ENCODE peak calls at places on chromosome 16, in nine cellular contexts. M is tibial artery, Q is WTC11, W is upper lobe of right lung, V is H9, E is ascending aorta, I is heart right ventricle, X is uterus, C is neural crest cell. O is an unnamed sample.

GRCh38 chr16:79600636-79601091 is at the start of gene MAF:
- DNase-seq in M (peak), Q (peak), W (peak), V (peak), E (peak), I (peak), X (peak), C (peak), O (peak)

GRCh38 chr16:65415460-65415859 is 293.6 kb upstream of the CDH11 start:
- DNase-seq in M (no peak), Q (no peak), W (no peak), V (no peak), E (no peak), I (no peak), X (no peak), C (no peak), O (no peak)

GRCh38 chr16:29738514-29738913 is 7.3 kb downstream of the C16orf54 start:
- DNase-seq in M (no peak), Q (no peak), W (no peak), V (no peak), E (no peak), I (no peak), X (no peak), C (no peak), O (no peak)

GRCh38 chr16:27431773-27432599 is 30.0 kb downstream of the IL21R start:
- DNase-seq in M (peak), Q (no peak), W (peak), V (peak), E (peak), I (no peak), X (no peak), C (no peak), O (peak)

GRCh38 chr16:11105038-11105903 is 150.7 kb downstream of the SOCS1 start:
- DNase-seq in M (peak), Q (no peak), W (no peak), V (no peak), E (peak), I (no peak), X (peak), C (no peak), O (no peak)

GRCh38 chr16:48535831-48536599 is 74.0 kb downstream of the N4BP1 start:
- DNase-seq in M (peak), Q (no peak), W (peak), V (no peak), E (peak), I (peak), X (peak), C (no peak), O (no peak)

GRCh38 chr16:84467256-84467655 is 37.2 kb downstream of the MEAK7 start:
- DNase-seq in M (no peak), Q (no peak), W (peak), V (no peak), E (peak), I (no peak), X (no peak), C (no peak), O (no peak)

GRCh38 chr16:89863741-89864391 is 9.5 kb upstream of the TCF25 start:
- DNase-seq in M (no peak), Q (no peak), W (peak), V (no peak), E (no peak), I (peak), X (no peak), C (no peak), O (no peak)

GRCh38 chr16:27230562-27230991 is 27.3 kb downstream of the KDM8 start:
- DNase-seq in M (no peak), Q (peak), W (no peak), V (no peak), E (no peak), I (no peak), X (no peak), C (no peak), O (no peak)

GRCh38 chr16:47987136-47987535 is 168.7 kb downstream of the ABCC12 start:
- DNase-seq in M (no peak), Q (no peak), W (no peak), V (no peak), E (no peak), I (no peak), X (no peak), C (no peak), O (no peak)

GRCh38 chr16:84867696-84868095 is 47.9 kb downstream of the CRISPLD2 start:
- DNase-seq in M (no peak), Q (no peak), W (no peak), V (no peak), E (no peak), I (no peak), X (no peak), C (no peak), O (no peak)

GRCh38 chr16:78405833-78406232 is 306.4 kb downstream of the WWOX start:
- DNase-seq in M (no peak), Q (no peak), W (no peak), V (no peak), E (no peak), I (no peak), X (no peak), C (no peak), O (no peak)

GRCh38 chr16:85192736-85193493 is 80.6 kb upstream of the CIBAR2 start:
- DNase-seq in M (no peak), Q (no peak), W (no peak), V (no peak), E (no peak), I (no peak), X (no peak), C (no peak), O (no peak)

GRCh38 chr16:57372372-57373116 is at the start of gene CX3CL1:
- DNase-seq in M (peak), Q (peak), W (peak), V (peak), E (peak), I (peak), X (peak), C (peak), O (peak)

GRCh38 chr16:84844049-84844350 is 24.2 kb downstream of the CRISPLD2 start:
- DNase-seq in M (no peak), Q (no peak), W (no peak), V (no peak), E (no peak), I (peak), X (no peak), C (no peak), O (no peak)

GRCh38 chr16:25299792-25300590 is 42.3 kb upstream of the ZKSCAN2 start:
- DNase-seq in M (no peak), Q (no peak), W (no peak), V (no peak), E (no peak), I (no peak), X (no peak), C (no peak), O (no peak)

GRCh38 chr16:49023095-49023494 is 258.5 kb downstream of the CBLN1 start:
- DNase-seq in M (no peak), Q (no peak), W (no peak), V (no peak), E (no peak), I (no peak), X (peak), C (no peak), O (no peak)

GRCh38 chr16:12050361-12050760 is 73.8 kb downstream of the SNX29 start:
- DNase-seq in M (peak), Q (no peak), W (no peak), V (no peak), E (no peak), I (no peak), X (no peak), C (no peak), O (no peak)

GRCh38 chr16:22816475-22816874 is 2.5 kb downstream of the HS3ST2 start:
- DNase-seq in M (no peak), Q (no peak), W (no peak), V (no peak), E (peak), I (no peak), X (no peak), C (no peak), O (no peak)

GRCh38 chr16:25413962-25414361 is 156.3 kb upstream of the ZKSCAN2 start:
- DNase-seq in M (no peak), Q (no peak), W (no peak), V (no peak), E (no peak), I (no peak), X (no peak), C (no peak), O (no peak)

GRCh38 chr16:57679016-57679415 is 10.9 kb downstream of the ADGRG3 start:
- DNase-seq in M (no peak), Q (no peak), W (no peak), V (no peak), E (no peak), I (no peak), X (no peak), C (no peak), O (no peak)

GRCh38 chr16:88561485-88562369 is 8.5 kb upstream of the ZC3H18 start:
- DNase-seq in M (no peak), Q (peak), W (no peak), V (peak), E (no peak), I (peak), X (peak), C (peak), O (peak)

GRCh38 chr16:46843898-46844642 is 13.1 kb upstream of the C16orf87 start:
- DNase-seq in M (no peak), Q (no peak), W (peak), V (no peak), E (no peak), I (peak), X (no peak), C (no peak), O (no peak)

GRCh38 chr16:685967-686366 is 1.8 kb upstream of the JMJD8 start:
- DNase-seq in M (no peak), Q (peak), W (no peak), V (peak), E (no peak), I (no peak), X (no peak), C (peak), O (peak)

GRCh38 chr16:10827691-10828341 is 9.2 kb upstream of the TVP23A start:
- DNase-seq in M (peak), Q (no peak), W (peak), V (no peak), E (peak), I (peak), X (peak), C (peak), O (no peak)

GRCh38 chr16:82990155-82990554 is 363.4 kb downstream of the CDH13 start:
- DNase-seq in M (no peak), Q (no peak), W (no peak), V (no peak), E (no peak), I (no peak), X (no peak), C (no peak), O (no peak)

GRCh38 chr16:30700491-30700890 is 1.5 kb downstream of the SRCAP start:
- DNase-seq in M (no peak), Q (no peak), W (no peak), V (no peak), E (no peak), I (peak), X (no peak), C (no peak), O (no peak)

GRCh38 chr16:84266451-84266850 is 26.6 kb upstream of the KCNG4 start:
- DNase-seq in M (no peak), Q (peak), W (no peak), V (peak), E (no peak), I (no peak), X (no peak), C (peak), O (peak)

GRCh38 chr16:73041644-73042043 is 6.3 kb downstream of the ZFHX3 start:
- DNase-seq in M (no peak), Q (no peak), W (no peak), V (no peak), E (no peak), I (no peak), X (no peak), C (no peak), O (no peak)

GRCh38 chr16:59392911-59393310 is 658.8 kb upstream of the GOT2 start:
- DNase-seq in M (no peak), Q (no peak), W (no peak), V (no peak), E (no peak), I (no peak), X (no peak), C (no peak), O (no peak)

GRCh38 chr16:27600386-27600785 is 50.4 kb downstream of the KATNIP start:
- DNase-seq in M (no peak), Q (peak), W (no peak), V (peak), E (no peak), I (no peak), X (no peak), C (no peak), O (no peak)

GRCh38 chr16:69190598-69190997 is 3.6 kb downstream of the SNTB2 start:
- DNase-seq in M (no peak), Q (no peak), W (no peak), V (no peak), E (no peak), I (no peak), X (no peak), C (no peak), O (no peak)

GRCh38 chr16:58510776-58511628 is 4.3 kb upstream of the SETD6 start:
- DNase-seq in M (peak), Q (no peak), W (peak), V (no peak), E (peak), I (no peak), X (no peak), C (no peak), O (no peak)

GRCh38 chr16:18853694-18854093 is 52.3 kb upstream of the ARL6IP1 start:
- DNase-seq in M (no peak), Q (no peak), W (no peak), V (no peak), E (no peak), I (no peak), X (no peak), C (no peak), O (no peak)

GRCh38 chr16:80198265-80198994 is 342.4 kb upstream of the DYNLRB2 start:
- DNase-seq in M (no peak), Q (no peak), W (no peak), V (no peak), E (no peak), I (no peak), X (no peak), C (no peak), O (no peak)

GRCh38 chr16:4270595-4270994 is 2.2 kb downstream of the TFAP4 start:
- DNase-seq in M (no peak), Q (no peak), W (no peak), V (no peak), E (no peak), I (no peak), X (no peak), C (no peak), O (no peak)
- TF ChIP-seq CTCF in M (no peak), Q (no peak), W (no peak), V (no peak), E (no peak), I (no peak), X (no peak), C (no peak), O (no peak)

DNA sequence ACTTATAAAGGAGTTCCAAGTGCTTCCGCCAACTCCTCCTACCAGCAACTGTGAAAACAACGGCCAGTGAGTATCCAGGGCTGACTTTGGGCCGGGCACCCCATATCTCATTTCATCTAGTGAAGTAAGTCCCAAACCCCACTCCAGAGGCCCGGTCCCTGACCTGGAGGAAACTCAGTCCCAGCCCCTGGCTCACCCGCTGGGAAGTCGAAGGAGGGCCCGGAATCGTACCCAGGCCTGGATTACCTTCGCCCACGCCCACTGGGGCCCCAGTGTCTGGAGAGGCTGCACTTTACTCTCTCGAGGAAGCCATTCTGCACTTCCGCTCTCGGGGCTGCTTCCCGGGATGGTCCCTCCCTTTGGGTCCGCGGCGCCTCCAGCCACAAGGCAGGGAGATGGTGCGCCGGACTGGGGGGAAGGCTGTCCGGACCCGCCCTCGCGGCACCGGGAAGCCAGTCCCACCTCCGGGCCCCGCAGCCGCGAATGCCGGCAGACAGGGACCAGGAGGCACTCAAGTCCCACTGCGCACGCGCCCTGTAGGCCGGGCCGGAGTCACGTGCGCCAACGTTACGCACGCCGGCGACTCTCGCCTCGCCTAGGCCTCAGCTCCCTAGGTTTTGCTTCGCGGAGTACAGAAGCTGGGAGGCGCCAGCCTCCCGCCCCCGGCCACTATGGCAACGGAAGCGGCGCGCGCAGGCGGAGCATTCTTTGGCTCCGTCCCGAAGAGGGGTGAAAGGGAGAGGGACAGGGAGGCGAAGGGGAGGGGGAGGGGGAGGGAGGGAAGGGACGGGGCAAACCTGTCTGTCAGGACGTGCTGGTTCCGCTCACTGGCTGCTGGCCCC is at the start of gene CMTR2:
- DNase-seq in M (peak), Q (peak), W (peak), V (peak), E (peak), I (peak), X (peak), C (peak), O (peak)
- TF ChIP-seq CTCF in M (no peak), Q (no peak), W (no peak), V (no peak), E (no peak), I (peak), X (no peak), C (no peak), O (no peak)

GRCh38 chr16:55843105-55843395 is 10.2 kb upstream of the CES1 start:
- DNase-seq in M (no peak), Q (no peak), W (no peak), V (no peak), E (no peak), I (no peak), X (no peak), C (no peak), O (no peak)
- TF ChIP-seq CTCF in M (no peak), Q (no peak), W (no peak), V (no peak), E (no peak), I (no peak), X (no peak), C (no peak), O (no peak)

GRCh38 chr16:19885456-19886060 is 910 bp upstream of the GPRC5B start:
- DNase-seq in M (no peak), Q (no peak), W (peak), V (peak), E (no peak), I (no peak), X (peak), C (no peak), O (peak)

GRCh38 chr16:19886061-19886792 is 1.6 kb upstream of the GPRC5B start:
- DNase-seq in M (peak), Q (peak), W (peak), V (peak), E (peak), I (peak), X (peak), C (peak), O (peak)

GRCh38 chr16:19884021-19884485 is 595 bp downstream of the GPRC5B start:
- DNase-seq in M (no peak), Q (peak), W (no peak), V (peak), E (no peak), I (peak), X (peak), C (no peak), O (peak)

GRCh38 chr16:19883296-19883951 is 1.2 kb downstream of the GPRC5B start:
- DNase-seq in M (no peak), Q (peak), W (no peak), V (peak), E (no peak), I (peak), X (peak), C (peak), O (peak)

DNA sequence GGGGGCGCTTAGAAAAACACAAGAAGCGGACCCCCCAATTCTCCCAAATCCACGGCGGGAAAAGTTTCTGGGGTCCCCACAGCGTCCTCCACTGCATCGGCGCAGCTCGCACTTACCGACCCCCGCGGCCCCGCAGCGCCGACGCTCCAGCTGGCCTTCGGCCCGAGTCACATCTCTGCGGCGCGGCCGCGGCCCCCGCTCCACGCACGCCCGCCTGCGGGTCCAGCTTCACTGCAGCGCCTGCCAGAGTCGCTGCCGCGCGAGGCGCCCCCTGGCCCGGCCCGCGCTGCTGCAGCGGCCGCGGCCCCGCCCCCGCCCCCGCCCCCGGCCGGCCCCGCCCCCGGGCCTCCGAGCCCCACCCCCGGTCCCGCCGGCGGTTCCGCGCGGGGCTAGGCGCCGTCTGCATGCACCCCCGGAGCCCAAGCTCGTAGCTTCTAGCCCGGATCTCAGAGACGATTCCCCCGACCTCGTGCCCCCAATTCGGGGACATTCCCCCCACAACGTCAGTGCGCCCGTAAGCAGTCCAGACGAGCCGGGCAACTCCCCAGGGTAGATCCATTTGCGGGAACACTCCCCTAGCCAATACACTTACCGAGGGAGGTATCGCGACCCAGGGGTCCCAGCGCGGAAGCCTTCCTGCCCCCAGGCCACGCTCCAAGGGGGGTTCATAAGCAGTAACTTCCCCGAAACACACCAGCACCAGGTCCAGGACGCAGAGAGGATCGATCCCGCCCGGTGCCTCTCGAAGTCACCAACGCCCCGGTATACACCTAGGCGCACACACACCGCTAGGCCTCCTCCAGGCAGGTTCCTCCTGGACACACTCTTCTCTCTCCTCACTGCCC is at the start of gene GPRC5B:
- DNase-seq in M (no peak), Q (peak), W (peak), V (peak), E (no peak), I (peak), X (peak), C (peak), O (peak)
- TF ChIP-seq CTCF in M (no peak), Q (no peak), W (peak), V (peak), E (no peak), I (peak), X (peak), C (peak), O (no peak)

GRCh38 chr16:2019500-2019899 is at the start of gene NPW:
- DNase-seq in M (no peak), Q (peak), W (no peak), V (no peak), E (no peak), I (no peak), X (no peak), C (no peak), O (no peak)

GRCh38 chr16:2013527-2013926 is 3.9 kb upstream of the ZNF598 start:
- DNase-seq in M (no peak), Q (no peak), W (no peak), V (no peak), E (no peak), I (no peak), X (no peak), C (no peak), O (no peak)

GRCh38 chr16:2015947-2016208 is 3.7 kb upstream of the NPW start:
- DNase-seq in M (no peak), Q (no peak), W (no peak), V (no peak), E (no peak), I (no peak), X (no peak), C (no peak), O (no peak)

GRCh38 chr16:2015117-2015946 is 4.3 kb upstream of the NPW start:
- DNase-seq in M (no peak), Q (no peak), W (no peak), V (no peak), E (no peak), I (no peak), X (no peak), C (no peak), O (no peak)

GRCh38 chr16:2016407-2016922 is 3.1 kb upstream of the NPW start:
- DNase-seq in M (no peak), Q (peak), W (no peak), V (no peak), E (no peak), I (peak), X (no peak), C (no peak), O (no peak)
- TF ChIP-seq CTCF in M (no peak), Q (peak), W (peak), V (peak), E (no peak), I (peak), X (no peak), C (peak), O (peak)

GRCh38 chr16:71645450-71645849 is 19.5 kb downstream of the MARVELD3 start:
- DNase-seq in M (no peak), Q (no peak), W (no peak), V (no peak), E (no peak), I (no peak), X (no peak), C (no peak), O (no peak)
- TF ChIP-seq CTCF in M (no peak), Q (no peak), W (peak), V (peak), E (no peak), I (no peak), X (no peak), C (peak), O (peak)

GRCh38 chr16:86555763-86556130 is 712 bp upstream of the MTHFSD start:
- DNase-seq in M (no peak), Q (no peak), W (no peak), V (no peak), E (no peak), I (no peak), X (no peak), C (no peak), O (no peak)
- TF ChIP-seq CTCF in M (no peak), Q (no peak), W (no peak), V (no peak), E (no peak), I (no peak), X (no peak), C (no peak), O (no peak)